ENCODE peak calls at places on chromosome 7, in four cellular contexts. K, P, G and I are unnamed samples. For H3K36me3, the result is how much of the 10 kb centered on the place peaks cover.

GRCh38 chr7:146565872-146566271 is 449.3 kb downstream of the CNTNAP2 start:
- DNase-seq in K (no peak), P (peak), G (no peak), I (no peak)

GRCh38 chr7:116598278-116598677 is 73.4 kb downstream of the CAV1 start:
- DNase-seq in K (no peak), P (no peak), G (peak), I (no peak)

GRCh38 chr7:124671976-124672375 is 93.6 kb downstream of the GPR37 start:
- DNase-seq in K (no peak), P (no peak), G (no peak), I (no peak)

GRCh38 chr7:127683776-127684681 is 32.0 kb downstream of the SND1 start:
- DNase-seq in K (no peak), P (peak), G (no peak), I (no peak)

GRCh38 chr7:159068893-159069448 is 75.7 kb downstream of the VIPR2 start:
- DNase-seq in K (no peak), P (no peak), G (no peak), I (no peak)

GRCh38 chr7:102814025-102814471 is 65.2 kb downstream of the FAM185A start:
- DNase-seq in K (peak), P (no peak), G (no peak), I (no peak)

GRCh38 chr7:22895491-22895890 is 72.8 kb upstream of the TOMM7 start:
- DNase-seq in K (peak), P (no peak), G (no peak), I (no peak)

GRCh38 chr7:41039386-41040315 is 663.2 kb downstream of the INHBA start:
- DNase-seq in K (peak), P (no peak), G (no peak), I (no peak)

GRCh38 chr7:155995183-155995612 is 182.9 kb upstream of the SHH start:
- DNase-seq in K (no peak), P (no peak), G (no peak), I (no peak)

GRCh38 chr7:81929386-81929785 is 159.5 kb upstream of the HGF start:
- DNase-seq in K (peak), P (no peak), G (no peak), I (no peak)

GRCh38 chr7:56062382-56062781 is 1.7 kb upstream of the SUMF2 start:
- DNase-seq in K (peak), P (no peak), G (no peak), I (no peak)
- H3K36me3 ChIP-seq in K (under half), P (half or more), G (under half), I (half or more)

GRCh38 chr7:134836447-134836846 is 57.0 kb downstream of the CALD1 start:
- DNase-seq in K (peak), P (no peak), G (no peak), I (no peak)

GRCh38 chr7:134832367-134832766 is 52.9 kb downstream of the CALD1 start:
- DNase-seq in K (no peak), P (no peak), G (no peak), I (no peak)

GRCh38 chr7:134834689-134835462 is 55.4 kb downstream of the CALD1 start:
- DNase-seq in K (peak), P (no peak), G (no peak), I (peak)

GRCh38 chr7:134831862-134832261 is 52.4 kb downstream of the CALD1 start:
- DNase-seq in K (no peak), P (no peak), G (no peak), I (no peak)

DNA sequence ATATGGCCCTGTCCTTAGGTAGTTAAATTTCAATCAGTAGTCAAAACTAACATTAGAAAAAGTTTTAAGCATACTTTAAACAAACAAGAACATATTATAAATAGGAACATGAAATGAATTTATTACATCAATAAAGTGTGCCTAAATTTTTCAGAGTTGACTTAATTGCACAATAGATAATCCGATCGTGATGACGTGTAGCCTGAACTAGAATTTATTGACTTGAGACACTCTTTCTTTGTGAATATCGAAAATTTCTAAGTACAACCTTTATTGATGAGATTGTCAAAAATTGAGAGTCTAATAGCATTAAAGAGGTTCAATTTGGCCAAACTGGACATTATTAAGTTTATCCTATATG is 56.0 kb downstream of the CALD1 start:
- DNase-seq in K (no peak), P (no peak), G (no peak), I (no peak)
- H3K27ac ChIP-seq in K (peak), P (peak), G (no peak), I (no peak)

GRCh38 chr7:107758667-107759066 is 14.7 kb downstream of the CBLL1 start:
- DNase-seq in K (no peak), P (no peak), G (no peak), I (no peak)
- H3K36me3 ChIP-seq in K (under half), P (under half), G (under half), I (half or more)

DNA sequence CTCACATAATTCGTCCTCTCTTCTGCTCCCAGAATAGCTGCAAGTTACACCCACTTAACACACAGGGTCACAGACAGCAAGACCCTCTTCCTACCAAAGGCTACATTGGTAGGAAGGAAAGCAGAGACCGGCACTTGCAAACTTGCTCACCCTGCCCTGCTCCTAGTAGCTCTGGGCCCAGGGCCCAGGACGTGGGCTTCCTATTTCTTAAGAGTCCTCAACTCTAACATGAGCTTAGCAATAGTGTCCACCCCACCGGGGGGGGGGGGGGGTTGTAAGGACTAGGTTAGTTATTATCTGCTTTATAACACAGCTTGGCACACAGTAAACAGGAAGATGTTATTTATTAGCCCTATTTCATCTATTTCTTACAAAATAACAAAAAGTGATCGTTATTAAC is 106.6 kb downstream of the GRB10 start:
- DNase-seq in K (no peak), P (no peak), G (no peak), I (no peak)
- H3K27ac ChIP-seq in K (no peak), P (peak), G (no peak), I (no peak)

GRCh38 chr7:5216931-5217330 is 26.9 kb downstream of the WIPI2 start:
- DNase-seq in K (no peak), P (no peak), G (no peak), I (no peak)
- H3K36me3 ChIP-seq in K (under half), P (under half), G (under half), I (under half)

DNA sequence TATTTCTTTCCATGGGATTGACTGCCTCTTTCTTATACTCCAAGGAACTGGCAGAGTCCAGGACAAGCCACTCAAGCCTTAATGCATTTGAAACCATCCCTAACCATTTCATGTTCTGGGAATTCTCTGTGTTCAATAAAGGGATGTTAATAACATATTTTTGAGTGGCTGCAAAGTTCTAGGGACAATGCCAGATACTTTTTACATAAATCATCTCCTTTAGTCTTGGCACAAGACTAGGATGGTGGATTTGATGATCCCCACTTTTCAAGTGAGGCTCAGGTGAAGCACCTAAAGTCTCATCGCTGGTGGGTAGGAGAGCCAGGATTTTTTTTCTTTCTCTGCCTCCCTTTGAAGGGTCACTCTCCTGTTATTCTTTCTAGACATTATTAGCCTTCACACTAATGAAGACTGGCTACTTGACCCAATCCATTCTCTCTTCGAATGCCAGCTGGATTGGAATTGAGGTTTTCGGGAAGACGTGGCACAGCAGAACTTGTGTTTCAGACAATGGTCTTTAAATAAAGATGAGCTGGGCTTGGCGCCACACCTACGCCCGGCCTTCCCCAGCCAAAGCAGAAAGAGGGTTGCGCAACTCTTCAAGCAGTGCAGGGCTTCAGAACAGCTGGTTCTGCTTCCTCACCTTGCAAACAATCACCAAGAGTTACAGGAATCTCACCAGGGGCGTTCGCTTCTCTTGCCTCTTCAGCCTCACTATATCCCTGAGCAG is 73.8 kb upstream of the BMPER start:
- DNase-seq in K (peak), P (peak), G (no peak), I (no peak)
- H3K27ac ChIP-seq in K (no peak), P (no peak), G (no peak), I (no peak)

DNA sequence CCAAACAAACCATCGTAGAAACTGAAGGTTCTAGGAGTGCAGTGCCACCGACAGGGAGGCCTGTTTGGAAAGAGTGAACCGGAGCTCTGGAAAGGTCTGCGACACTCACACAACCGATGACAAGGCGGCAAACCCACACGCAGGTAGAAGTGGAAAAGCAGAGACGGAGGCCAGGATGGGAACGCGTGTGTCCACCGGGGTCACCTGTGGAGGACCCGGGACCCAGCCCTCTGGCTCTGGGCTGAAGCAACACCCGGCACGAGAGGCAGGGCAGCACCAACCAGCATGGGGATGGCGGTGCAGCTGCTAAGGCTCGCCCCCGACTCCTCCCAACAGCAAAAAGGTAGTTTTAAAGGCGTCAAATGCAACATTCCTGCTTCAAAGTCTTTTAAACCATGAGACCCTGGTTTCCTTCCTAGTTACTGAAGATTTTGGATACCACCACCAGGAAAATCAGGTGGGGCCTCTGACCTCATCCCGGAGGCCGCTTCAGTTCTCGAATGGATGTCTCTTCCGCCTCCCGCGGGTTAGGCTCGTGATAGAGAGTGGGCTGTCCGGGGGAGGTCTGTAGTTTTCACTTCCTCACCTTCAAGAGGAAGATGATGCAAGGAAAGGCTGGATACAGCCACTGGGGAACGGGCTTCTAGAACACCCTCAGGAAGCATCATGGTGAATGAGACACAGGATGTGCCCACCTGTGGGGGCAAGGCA is 115.5 kb downstream of the SMURF1 start:
- DNase-seq in K (no peak), P (no peak), G (no peak), I (no peak)
- H3K36me3 ChIP-seq in K (under half), P (under half), G (under half), I (half or more)

GRCh38 chr7:47495269-47495875 is 86.5 kb downstream of the TNS3 start:
- DNase-seq in K (no peak), P (no peak), G (no peak), I (no peak)
- H3K27ac ChIP-seq in K (no peak), P (no peak), G (no peak), I (no peak)

GRCh38 chr7:94417921-94418320 is 23.2 kb downstream of the COL1A2 start:
- DNase-seq in K (no peak), P (no peak), G (no peak), I (peak)
- H3K36me3 ChIP-seq in K (under half), P (under half), G (under half), I (under half)